ENCODE peak calls at places on chromosomes 5 and 9, in four cellular contexts. W, V, Q and N are unnamed samples.

GRCh38 chr9:72888032-72888431 is 64.8 kb downstream of the ALDH1A1 start:
- DNase-seq in W (no peak), V (no peak), Q (no peak), N (peak)

GRCh38 chr5:6765612-6766525 is 52.6 kb downstream of the TENT4A start:
- DNase-seq in W (peak), V (peak), Q (peak), N (peak)

GRCh38 chr5:135489466-135490244 is 37.5 kb upstream of the TIFAB start:
- DNase-seq in W (peak), V (no peak), Q (no peak), N (no peak)

GRCh38 chr5:151699071-151699901 is 12.6 kb upstream of the SPARC start:
- DNase-seq in W (peak), V (no peak), Q (peak), N (peak)

GRCh38 chr9:20832775-20833174 is 148.7 kb downstream of the FOCAD start:
- DNase-seq in W (no peak), V (no peak), Q (no peak), N (no peak)

GRCh38 chr9:74609671-74610416 is 112.7 kb downstream of the RORB start:
- DNase-seq in W (no peak), V (no peak), Q (no peak), N (peak)

GRCh38 chr9:13587581-13587980 is 308.1 kb upstream of the MPDZ start:
- DNase-seq in W (no peak), V (no peak), Q (no peak), N (no peak)

GRCh38 chr5:130912088-130912487 is 253.0 kb downstream of the HINT1 start:
- DNase-seq in W (no peak), V (no peak), Q (no peak), N (no peak)

GRCh38 chr5:31824886-31825774 is 186.2 kb downstream of the PDZD2 start:
- DNase-seq in W (peak), V (no peak), Q (peak), N (peak)

GRCh38 chr5:54553659-54554207 is 36.2 kb downstream of the SNX18 start:
- DNase-seq in W (no peak), V (no peak), Q (no peak), N (no peak)

GRCh38 chr9:133139246-133140173 is 18.5 kb upstream of the RALGDS start:
- DNase-seq in W (no peak), V (peak), Q (no peak), N (no peak)

GRCh38 chr5:2007906-2008437 is 125.2 kb upstream of the IRX4 start:
- DNase-seq in W (no peak), V (no peak), Q (no peak), N (no peak)

GRCh38 chr9:136327313-136327971 is at the start of gene GPSM1:
- DNase-seq in W (peak), V (peak), Q (no peak), N (no peak)

GRCh38 chr9:12716823-12717222 is 23.6 kb downstream of the TYRP1 start:
- DNase-seq in W (no peak), V (no peak), Q (no peak), N (no peak)

GRCh38 chr9:72038408-72038807 is 22.0 kb downstream of the C9orf57 start:
- DNase-seq in W (no peak), V (no peak), Q (no peak), N (no peak)

GRCh38 chr9:14258840-14259239 is 55.1 kb downstream of the NFIB start:
- DNase-seq in W (no peak), V (no peak), Q (no peak), N (peak)

GRCh38 chr9:82148849-82149544 is 160.4 kb downstream of the SPATA31D1 start:
- DNase-seq in W (peak), V (no peak), Q (peak), N (peak)

GRCh38 chr9:21661626-21662025 is 140.8 kb upstream of the MTAP start:
- DNase-seq in W (no peak), V (no peak), Q (no peak), N (no peak)

GRCh38 chr5:150771034-150771795 is 7.3 kb upstream of the SMIM3 start:
- DNase-seq in W (no peak), V (no peak), Q (no peak), N (no peak)

GRCh38 chr9:136543830-136544548 is 1.9 kb downstream of the NOTCH1 start:
- DNase-seq in W (no peak), V (no peak), Q (no peak), N (no peak)

GRCh38 chr5:172616730-172617129 is 24.3 kb upstream of the NEURL1B start:
- DNase-seq in W (no peak), V (no peak), Q (peak), N (no peak)

GRCh38 chr5:57063773-57064172 is 110.1 kb upstream of the GPBP1 start:
- DNase-seq in W (no peak), V (no peak), Q (no peak), N (no peak)

GRCh38 chr5:93585054-93585751 is 2.2 kb downstream of the NR2F1 start:
- DNase-seq in W (peak), V (no peak), Q (no peak), N (peak)

GRCh38 chr5:32465076-32465475 is 20.5 kb upstream of the ZFR start:
- DNase-seq in W (no peak), V (no peak), Q (no peak), N (no peak)

GRCh38 chr9:93473411-93473810 is 20.0 kb upstream of the FAM120AOS start:
- DNase-seq in W (no peak), V (no peak), Q (no peak), N (peak)

GRCh38 chr9:37036237-37037136 is 2.4 kb upstream of the PAX5 start:
- DNase-seq in W (peak), V (no peak), Q (no peak), N (peak)

GRCh38 chr5:34503379-34504346 is 152.5 kb upstream of the RAI14 start:
- DNase-seq in W (no peak), V (no peak), Q (no peak), N (no peak)

GRCh38 chr9:73869261-73869660 is 627.9 kb upstream of the RORB start:
- DNase-seq in W (peak), V (peak), Q (no peak), N (peak)

GRCh38 chr5:177426566-177427210 is at the start of gene GRK6:
- DNase-seq in W (no peak), V (peak), Q (no peak), N (peak)